ENCODE peak calls at places on chromosomes 16 and 17, in six cellular contexts. M is transverse colon; K is sigmoid colon; P is effector memory CD4-positive, alpha-beta T cell; D is HL-60; X is naive thymus-derived CD4-positive, alpha-beta T cell. S is an unnamed sample.

GRCh38 chr17:4509923-4510614 is 11.4 kb downstream of the SPNS2 start:
- DNase-seq in M (no peak), K (peak; percentile 55), P (no peak), D (no peak), X (no peak), S (no peak)

GRCh38 chr17:18626152-18626870 is 17.9 kb downstream of the TBC1D28 start:
- DNase-seq in M (no peak), K (no peak), P (no peak), D (no peak), X (no peak), S (no peak)

GRCh38 chr17:11336290-11336995 is 95.4 kb downstream of the SHISA6 start:
- DNase-seq in M (no peak), K (no peak), P (no peak), D (no peak), X (no peak), S (no peak)

GRCh38 chr16:48576927-48577326 is 33.1 kb downstream of the N4BP1 start:
- DNase-seq in M (no peak), K (no peak), P (no peak), D (no peak), X (no peak), S (no peak)

GRCh38 chr16:67428146-67428731 is 2.7 kb upstream of the HSD11B2 start:
- DNase-seq in M (peak; percentile 84), K (peak; percentile 87), P (no peak), D (no peak), X (no peak), S (no peak)

GRCh38 chr16:79715088-79715487 is 114.6 kb upstream of the MAF start:
- DNase-seq in M (no peak), K (no peak), P (no peak), D (no peak), X (no peak), S (no peak)

GRCh38 chr16:77794586-77794985 is 6.2 kb downstream of the VAT1L start:
- DNase-seq in M (no peak), K (no peak), P (no peak), D (no peak), X (no peak), S (no peak)

GRCh38 chr17:14133104-14133503 is 63.8 kb downstream of the COX10 start:
- DNase-seq in M (no peak), K (no peak), P (no peak), D (no peak), X (no peak), S (no peak)

GRCh38 chr17:72184805-72185204 is 64.0 kb downstream of the SOX9 start:
- DNase-seq in M (no peak), K (no peak), P (no peak), D (no peak), X (no peak), S (no peak)

GRCh38 chr16:19884611-19885455 is at the start of gene GPRC5B:
- DNase-seq in M (peak; percentile 34), K (peak; percentile 77), P (peak; percentile 34), D (peak; percentile 30), X (peak; percentile 49), S (peak; percentile 41)

GRCh38 chr17:82298538-82299421 is 18.6 kb downstream of the CD7 start:
- DNase-seq in M (no peak), K (peak; percentile 74), P (no peak), D (no peak), X (no peak), S (no peak)

GRCh38 chr17:8225813-8226535 is 15.6 kb upstream of the AURKB start:
- DNase-seq in M (peak; percentile 54), K (no peak), P (peak; percentile 47), D (peak; percentile 25), X (peak; percentile 81), S (peak; percentile 23)

GRCh38 chr16:1691956-1692355 is 13.9 kb downstream of the JPT2 start:
- DNase-seq in M (no peak), K (no peak), P (no peak), D (no peak), X (no peak), S (no peak)

GRCh38 chr16:4384497-4384896 is 12.8 kb downstream of the VASN start:
- DNase-seq in M (no peak), K (no peak), P (no peak), D (no peak), X (no peak), S (no peak)

GRCh38 chr16:48949636-48950035 is 332.0 kb downstream of the CBLN1 start:
- DNase-seq in M (no peak), K (no peak), P (no peak), D (no peak), X (no peak), S (no peak)

GRCh38 chr17:19415311-19415710 is 4.3 kb downstream of the RNF112 start:
- DNase-seq in M (no peak), K (no peak), P (no peak), D (no peak), X (no peak), S (no peak)

GRCh38 chr17:82246365-82247174 is 17.7 kb downstream of the SLC16A3 start:
- DNase-seq in M (peak; percentile 35), K (no peak), P (no peak), D (no peak), X (no peak), S (no peak)

GRCh38 chr16:66357523-66357928 is 9.0 kb upstream of the CDH5 start:
- DNase-seq in M (peak; percentile 41), K (peak; percentile 75), P (no peak), D (peak; percentile 31), X (no peak), S (peak; percentile 32)

GRCh38 chr16:81601008-81601428 is 156.4 kb downstream of the CMIP start:
- DNase-seq in M (no peak), K (no peak), P (no peak), D (no peak), X (no peak), S (no peak)

GRCh38 chr17:53932386-53932785 is 109.7 kb downstream of the KIF2B start:
- DNase-seq in M (no peak), K (no peak), P (no peak), D (no peak), X (no peak), S (no peak)

DNA sequence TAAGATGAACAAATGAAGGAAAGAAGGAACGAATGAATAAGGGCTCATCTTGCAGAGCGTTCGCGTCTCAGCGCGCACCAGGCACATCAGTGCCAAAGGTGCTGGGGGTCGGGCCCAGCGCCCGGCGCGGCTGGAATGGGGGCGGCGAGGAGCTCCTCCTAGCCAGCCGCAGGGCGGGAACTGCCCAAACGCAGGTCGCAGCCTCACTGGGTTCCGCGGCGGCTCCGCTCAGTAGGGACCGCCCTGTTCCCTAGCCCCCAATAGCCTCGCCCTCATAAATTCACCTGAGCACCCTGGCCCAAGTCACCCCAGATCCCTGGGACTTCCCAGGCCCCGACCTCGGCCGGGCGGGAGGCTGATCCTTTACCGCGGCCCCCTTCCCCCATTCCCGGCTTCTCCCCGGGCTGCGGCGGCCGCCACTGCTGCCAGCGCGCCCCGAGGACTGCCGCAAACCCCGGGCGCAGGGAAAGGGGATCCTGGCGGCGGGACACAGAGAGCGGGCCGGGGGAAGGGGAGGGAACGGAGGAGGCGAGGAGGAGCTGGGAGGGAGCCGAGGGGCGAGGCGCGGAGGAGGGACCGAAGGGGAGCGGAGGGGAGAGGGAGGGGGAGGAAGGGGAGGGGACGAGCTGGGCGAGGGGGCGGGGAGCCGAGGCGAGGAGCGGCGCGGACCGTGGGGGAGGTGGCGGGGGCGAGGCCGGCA is 377 bp upstream of the CRHR1 start:
- DNase-seq in M (no peak), K (no peak), P (no peak), D (no peak), X (no peak), S (no peak)
- H3K27ac ChIP-seq in M (no peak overlapping the region), K (no peak overlapping the region), P (no peak overlapping the region), D (no peak overlapping the region), X (no peak overlapping the region), S (no peak overlapping the region)

GRCh38 chr17:49487202-49487601 is 7.9 kb upstream of the NGFR start:
- DNase-seq in M (no peak), K (no peak), P (no peak), D (no peak), X (no peak), S (no peak)
- H3K27ac ChIP-seq in M (no peak overlapping the region), K (no peak overlapping the region), P (no peak overlapping the region), D (no peak overlapping the region), X (no peak overlapping the region), S (no peak overlapping the region)

GRCh38 chr16:50601341-50601740 is 53.1 kb downstream of the NKD1 start:
- DNase-seq in M (no peak), K (no peak), P (no peak), D (no peak), X (no peak), S (no peak)
- H3K27ac ChIP-seq in M (peak overlapping the region; percentile 82), K (peak overlapping the region; percentile 91), P (no peak overlapping the region), D (no peak overlapping the region), X (no peak overlapping the region), S (no peak overlapping the region)

DNA sequence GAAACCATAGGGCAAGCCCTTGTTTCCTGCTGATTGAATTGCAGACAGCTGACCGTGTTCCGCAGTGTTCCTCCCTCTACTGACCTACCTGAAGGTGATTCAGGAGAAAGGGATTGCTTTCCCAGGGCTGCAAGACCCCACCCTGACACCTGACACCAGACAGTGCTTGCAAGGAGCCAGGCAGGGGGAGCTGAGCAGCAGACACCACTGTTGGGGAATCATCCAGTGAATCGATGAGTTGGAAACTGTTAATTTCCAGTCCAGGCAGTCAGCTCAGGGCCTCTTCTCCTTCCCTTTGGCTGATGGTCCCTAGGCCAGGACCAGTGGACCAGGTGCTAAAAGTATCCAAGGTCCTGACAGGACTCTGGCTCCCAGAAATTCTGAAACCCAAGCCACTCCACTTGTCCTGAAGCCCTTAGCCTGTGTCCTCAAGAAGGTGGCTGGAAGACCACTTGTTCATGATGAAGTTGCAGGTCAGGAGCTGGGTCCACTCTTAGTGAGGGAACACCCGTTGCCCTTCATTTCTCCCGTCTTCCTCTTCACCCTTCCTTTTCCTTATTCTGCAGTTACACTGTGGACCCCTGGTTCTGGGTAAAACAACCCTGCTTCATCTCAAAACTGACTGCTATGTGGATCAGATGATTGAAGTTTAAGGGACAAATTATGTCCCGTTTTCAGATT is 9.5 kb upstream of the UNK start:
- DNase-seq in M (peak; percentile 13), K (peak; percentile 68), P (no peak), D (no peak), X (no peak), S (no peak)
- H3K27ac ChIP-seq in M (peak overlapping the region; percentile 99), K (peak overlapping the region; percentile 94), P (no peak overlapping the region), D (no peak overlapping the region), X (no peak overlapping the region), S (no peak overlapping the region)

GRCh38 chr17:6544770-6545169 is 11.6 kb downstream of the PITPNM3 start:
- DNase-seq in M (no peak), K (no peak), P (no peak), D (no peak), X (no peak), S (no peak)
- H3K27ac ChIP-seq in M (no peak overlapping the region), K (no peak overlapping the region), P (no peak overlapping the region), D (no peak overlapping the region), X (no peak overlapping the region), S (no peak overlapping the region)

GRCh38 chr17:12731839-12732238 is 57.5 kb upstream of the ARHGAP44 start:
- DNase-seq in M (no peak), K (no peak), P (no peak), D (no peak), X (no peak), S (no peak)

GRCh38 chr17:12732366-12732765 is 56.9 kb upstream of the ARHGAP44 start:
- DNase-seq in M (no peak), K (no peak), P (no peak), D (no peak), X (no peak), S (no peak)

GRCh38 chr17:12729086-12729485 is 60.2 kb upstream of the ARHGAP44 start:
- DNase-seq in M (no peak), K (no peak), P (no peak), D (no peak), X (no peak), S (no peak)

GRCh38 chr17:12730421-12730820 is 58.9 kb upstream of the ARHGAP44 start:
- DNase-seq in M (no peak), K (no peak), P (no peak), D (no peak), X (no peak), S (no peak)

GRCh38 chr17:12730931-12731521 is 58.3 kb upstream of the ARHGAP44 start:
- DNase-seq in M (peak; percentile 81), K (peak; percentile 79), P (no peak), D (no peak), X (no peak), S (no peak)
- H3K27ac ChIP-seq in M (peak overlapping the region; percentile 80), K (peak overlapping the region; percentile 64), P (no peak overlapping the region), D (no peak overlapping the region), X (no peak overlapping the region), S (no peak overlapping the region)